ENCODE peak calls at places on chromosome 17, in eight cellular contexts. P, G, U, L, W, K, B and A are unnamed samples.

GRCh38 chr17:37361543-37361942 is 14.2 kb upstream of the C17orf78 start:
- DNase-seq in P (no peak), G (no peak), U (no peak), L (no peak), W (no peak), K (no peak), B (peak), A (no peak)

GRCh38 chr17:44465276-44465675 is 37.9 kb downstream of the GPATCH8 start:
- DNase-seq in P (no peak), G (no peak), U (no peak), L (no peak), W (no peak), K (no peak), B (no peak), A (no peak)

GRCh38 chr17:61314368-61315078 is 85.1 kb upstream of the TBX2 start:
- DNase-seq in P (no peak), G (peak), U (no peak), L (peak), W (peak), K (no peak), B (peak), A (no peak)

GRCh38 chr17:46769531-46770438 is 48.7 kb downstream of the WNT3 start:
- DNase-seq in P (no peak), G (no peak), U (no peak), L (no peak), W (no peak), K (no peak), B (no peak), A (no peak)

GRCh38 chr17:4772235-4772613 is 538 bp downstream of the TM4SF5 start:
- DNase-seq in P (no peak), G (no peak), U (no peak), L (no peak), W (no peak), K (no peak), B (no peak), A (no peak)

GRCh38 chr17:61204456-61204855 is 195.2 kb upstream of the TBX2 start:
- DNase-seq in P (no peak), G (no peak), U (no peak), L (no peak), W (no peak), K (no peak), B (no peak), A (no peak)

GRCh38 chr17:14048169-14048568 is 21.1 kb upstream of the COX10 start:
- DNase-seq in P (no peak), G (no peak), U (no peak), L (no peak), W (no peak), K (no peak), B (no peak), A (no peak)

GRCh38 chr17:29345066-29345465 is 45.1 kb upstream of the TAOK1 start:
- DNase-seq in P (no peak), G (no peak), U (no peak), L (no peak), W (no peak), K (no peak), B (no peak), A (no peak)

GRCh38 chr17:41695954-41696720 is 7.5 kb downstream of the EIF1 start:
- DNase-seq in P (peak), G (no peak), U (peak), L (no peak), W (peak), K (no peak), B (no peak), A (peak)

GRCh38 chr17:3972281-3972731 is 8.1 kb upstream of the ATP2A3 start:
- DNase-seq in P (no peak), G (peak), U (no peak), L (no peak), W (no peak), K (no peak), B (no peak), A (no peak)

GRCh38 chr17:67294451-67295199 is 49.6 kb upstream of the HELZ start:
- DNase-seq in P (no peak), G (no peak), U (no peak), L (no peak), W (no peak), K (no peak), B (no peak), A (no peak)

GRCh38 chr17:33169580-33170285 is 123.4 kb downstream of the ASIC2 start:
- DNase-seq in P (no peak), G (no peak), U (no peak), L (no peak), W (peak), K (no peak), B (no peak), A (no peak)

GRCh38 chr17:596763-597644 is 117.6 kb downstream of the VPS53 start:
- DNase-seq in P (no peak), G (no peak), U (no peak), L (no peak), W (peak), K (no peak), B (no peak), A (no peak)

GRCh38 chr17:50798424-50799344 is 31.4 kb upstream of the ANKRD40CL start:
- DNase-seq in P (no peak), G (no peak), U (no peak), L (no peak), W (no peak), K (no peak), B (peak), A (no peak)

GRCh38 chr17:50779747-50780363 is 12.5 kb upstream of the ANKRD40CL start:
- DNase-seq in P (no peak), G (no peak), U (no peak), L (no peak), W (no peak), K (no peak), B (no peak), A (no peak)

GRCh38 chr17:64457156-64457555 is 8.2 kb downstream of the MILR1 start:
- DNase-seq in P (no peak), G (no peak), U (no peak), L (no peak), W (peak), K (no peak), B (no peak), A (no peak)
- TF ChIP-seq CTCF in P (no peak), G (no peak), U (no peak), L (no peak), W (no peak), K (no peak), B (no peak), A (no peak)

GRCh38 chr17:62987136-62987535 is 21.1 kb downstream of the TANC2 start:
- DNase-seq in P (peak), G (no peak), U (no peak), L (no peak), W (no peak), K (no peak), B (no peak), A (no peak)
- TF ChIP-seq CTCF in P (no peak), G (no peak), U (peak), L (no peak), W (peak), K (peak), B (no peak), A (peak)

GRCh38 chr17:72421128-72422092 is 300.6 kb downstream of the SOX9 start:
- DNase-seq in P (no peak), G (peak), U (no peak), L (no peak), W (peak), K (peak), B (peak), A (no peak)

GRCh38 chr17:72417627-72418026 is 296.8 kb downstream of the SOX9 start:
- DNase-seq in P (no peak), G (no peak), U (no peak), L (no peak), W (no peak), K (no peak), B (no peak), A (no peak)

GRCh38 chr17:72422204-72422504 is 301.3 kb downstream of the SOX9 start:
- DNase-seq in P (no peak), G (no peak), U (no peak), L (no peak), W (no peak), K (no peak), B (no peak), A (no peak)

GRCh38 chr17:72420775-72421127 is 299.9 kb downstream of the SOX9 start:
- DNase-seq in P (no peak), G (no peak), U (no peak), L (no peak), W (no peak), K (no peak), B (no peak), A (no peak)

GRCh38 chr17:72419866-72420774 is 299.3 kb downstream of the SOX9 start:
- DNase-seq in P (no peak), G (no peak), U (no peak), L (no peak), W (no peak), K (no peak), B (peak), A (no peak)
- TF ChIP-seq CTCF in P (no peak), G (no peak), U (no peak), L (no peak), W (no peak), K (no peak), B (no peak), A (no peak)

DNA sequence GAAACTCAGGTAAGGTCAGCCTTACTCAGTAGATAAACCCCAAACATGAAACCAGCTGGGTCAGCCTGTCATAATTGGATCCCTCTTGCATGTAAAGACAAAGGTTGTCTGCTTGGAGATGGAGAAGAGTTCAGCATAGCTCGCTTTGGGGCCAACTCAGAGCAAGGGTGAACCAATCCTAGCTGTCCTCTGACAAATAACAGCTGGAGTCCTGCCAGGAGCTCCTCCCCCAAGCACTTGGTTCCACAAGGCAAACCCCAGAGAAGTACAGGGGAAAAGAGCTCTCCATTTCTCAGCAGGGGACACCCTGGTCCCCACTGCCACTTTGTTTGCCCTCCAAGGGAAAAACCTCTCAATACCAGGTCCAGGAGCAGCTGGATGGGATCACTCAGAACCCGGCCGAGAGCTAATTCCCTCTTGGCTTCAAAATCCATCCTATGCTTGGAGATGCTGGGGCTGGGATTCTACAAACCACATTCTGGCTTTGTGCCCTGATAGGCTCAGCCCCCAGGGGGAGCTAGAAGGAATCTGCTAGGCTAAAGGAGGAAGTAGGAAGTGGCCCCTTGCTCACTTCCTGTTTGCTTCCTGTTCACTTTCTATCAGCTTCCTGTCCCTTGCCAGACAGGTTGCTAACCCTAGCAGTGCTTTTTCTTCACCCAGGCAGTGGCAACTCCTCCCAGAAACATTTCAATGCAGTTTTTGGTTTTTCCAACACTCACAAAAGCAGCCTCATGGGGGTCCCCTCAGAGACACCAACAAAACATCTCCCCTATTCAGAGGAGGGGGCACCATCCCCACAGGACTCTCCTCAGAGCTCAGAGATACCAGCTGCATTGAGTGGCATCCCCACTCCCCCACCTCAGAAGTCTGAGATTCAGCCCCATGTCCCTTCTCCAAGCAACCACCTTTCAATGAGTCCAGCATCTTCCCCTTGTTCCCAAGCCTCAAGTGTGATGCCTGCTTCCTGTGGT is 30.7 kb downstream of the CDRT4 start:
- DNase-seq in P (no peak), G (peak), U (no peak), L (peak), W (peak), K (no peak), B (no peak), A (no peak)
- TF ChIP-seq CTCF in P (no peak), G (no peak), U (peak), L (peak), W (peak), K (peak), B (peak), A (peak)

GRCh38 chr17:75753514-75754377 is 11.2 kb downstream of the GALK1 start:
- DNase-seq in P (peak), G (peak), U (peak), L (peak), W (peak), K (no peak), B (no peak), A (peak)
- TF ChIP-seq CTCF in P (peak), G (peak), U (peak), L (peak), W (peak), K (peak), B (peak), A (peak)

GRCh38 chr17:21252289-21252874 is 828 bp downstream of the NATD1 start:
- DNase-seq in P (peak), G (no peak), U (no peak), L (no peak), W (no peak), K (no peak), B (no peak), A (no peak)

GRCh38 chr17:21250719-21251305 is 2.4 kb downstream of the NATD1 start:
- DNase-seq in P (no peak), G (no peak), U (no peak), L (no peak), W (no peak), K (no peak), B (no peak), A (no peak)

GRCh38 chr17:21253646-21254441 is 634 bp upstream of the NATD1 start:
- DNase-seq in P (no peak), G (no peak), U (no peak), L (no peak), W (no peak), K (no peak), B (no peak), A (no peak)

GRCh38 chr17:21251611-21252010 is 1.6 kb downstream of the NATD1 start:
- DNase-seq in P (no peak), G (no peak), U (no peak), L (no peak), W (no peak), K (no peak), B (no peak), A (no peak)

GRCh38 chr17:21252875-21253645 is at the start of gene NATD1:
- DNase-seq in P (peak), G (peak), U (peak), L (peak), W (peak), K (no peak), B (peak), A (peak)
- TF ChIP-seq CTCF in P (no peak), G (no peak), U (no peak), L (no peak), W (no peak), K (no peak), B (no peak), A (no peak)

GRCh38 chr17:1899403-1900000 is 69.7 kb downstream of the RPA1 start:
- DNase-seq in P (no peak), G (no peak), U (no peak), L (no peak), W (no peak), K (no peak), B (no peak), A (no peak)
- TF ChIP-seq CTCF in P (peak), G (peak), U (peak), L (no peak), W (peak), K (peak), B (peak), A (peak)

GRCh38 chr17:56891751-56892150 is 22.1 kb downstream of the TRIM25 start:
- DNase-seq in P (peak), G (peak), U (no peak), L (peak), W (no peak), K (no peak), B (no peak), A (no peak)
- TF ChIP-seq CTCF in P (no peak), G (peak), U (peak), L (peak), W (peak), K (peak), B (peak), A (peak)